ENCODE peak calls at places on chromosomes 6 and 20, in five cellular contexts. One of them, this sample, is unnamed.

GRCh38 chr6:57013501-57013900 is 33.0 kb upstream of the KIAA1586 start:
- DNase-seq in AML-193: no peak
- DNase-seq in LoVo: peak
- DNase-seq in heart right ventricle: no peak
- DNase-seq in RPMI7951: peak
- DNase-seq in this sample: peak

GRCh38 chr6:55643868-55644267 is 64.9 kb upstream of the HMGCLL1 start:
- DNase-seq in heart right ventricle: no peak
- DNase-seq in LoVo: no peak
- DNase-seq in RPMI7951: no peak
- DNase-seq in AML-193: no peak
- DNase-seq in this sample: peak

GRCh38 chr20:49386848-49387605 is 95.4 kb downstream of the KCNB1 start:
- DNase-seq in AML-193: no peak
- DNase-seq in RPMI7951: no peak
- DNase-seq in heart right ventricle: no peak
- DNase-seq in LoVo: no peak
- DNase-seq in this sample: no peak

GRCh38 chr6:148441454-148441911 is 98.8 kb downstream of the SASH1 start:
- DNase-seq in RPMI7951: peak
- DNase-seq in LoVo: peak
- DNase-seq in AML-193: no peak
- DNase-seq in heart right ventricle: no peak
- DNase-seq in this sample: peak

GRCh38 chr6:89661559-89661958 is 23.0 kb upstream of the LYRM2 start:
- DNase-seq in LoVo: no peak
- DNase-seq in AML-193: no peak
- DNase-seq in heart right ventricle: no peak
- DNase-seq in RPMI7951: no peak
- DNase-seq in this sample: no peak

GRCh38 chr20:53003420-53003819 is 31.3 kb downstream of the TSHZ2 start:
- DNase-seq in AML-193: no peak
- DNase-seq in LoVo: no peak
- DNase-seq in heart right ventricle: no peak
- DNase-seq in RPMI7951: no peak
- DNase-seq in this sample: no peak

GRCh38 chr20:37353285-37353849 is 7.4 kb downstream of the SRC start:
- DNase-seq in heart right ventricle: no peak
- DNase-seq in LoVo: no peak
- DNase-seq in AML-193: no peak
- DNase-seq in RPMI7951: no peak
- DNase-seq in this sample: no peak

GRCh38 chr6:142900467-142900961 is 44.5 kb downstream of the HIVEP2 start:
- DNase-seq in heart right ventricle: no peak
- DNase-seq in AML-193: no peak
- DNase-seq in RPMI7951: peak
- DNase-seq in LoVo: no peak
- DNase-seq in this sample: no peak

GRCh38 chr20:45867811-45868176 is 10.4 kb downstream of the ZSWIM3 start:
- DNase-seq in LoVo: peak
- DNase-seq in RPMI7951: peak
- DNase-seq in AML-193: no peak
- DNase-seq in heart right ventricle: no peak
- DNase-seq in this sample: no peak

GRCh38 chr20:58888521-58889333 is 36.2 kb downstream of the GNAS start:
- DNase-seq in RPMI7951: no peak
- DNase-seq in heart right ventricle: peak
- DNase-seq in AML-193: no peak
- DNase-seq in LoVo: no peak
- DNase-seq in this sample: peak

GRCh38 chr20:34472246-34472925 is 43.8 kb upstream of the DYNLRB1 start:
- DNase-seq in LoVo: peak
- DNase-seq in AML-193: no peak
- DNase-seq in RPMI7951: peak
- DNase-seq in heart right ventricle: no peak
- DNase-seq in this sample: peak

GRCh38 chr6:27312146-27312949 is at the start of gene POM121L2:
- DNase-seq in RPMI7951: peak
- DNase-seq in AML-193: peak
- DNase-seq in LoVo: peak
- DNase-seq in heart right ventricle: peak
- DNase-seq in this sample: peak

GRCh38 chr20:19566226-19566960 is 191.7 kb upstream of the RIN2 start:
- DNase-seq in RPMI7951: peak
- DNase-seq in AML-193: no peak
- DNase-seq in LoVo: no peak
- DNase-seq in heart right ventricle: no peak
- DNase-seq in this sample: peak

GRCh38 chr6:13733178-13733851 is 21.7 kb upstream of the RANBP9 start:
- DNase-seq in AML-193: no peak
- DNase-seq in heart right ventricle: peak
- DNase-seq in RPMI7951: peak
- DNase-seq in LoVo: no peak
- DNase-seq in this sample: no peak

GRCh38 chr6:79546186-79546585 is 9.0 kb upstream of the LCA5 start:
- DNase-seq in LoVo: no peak
- DNase-seq in heart right ventricle: no peak
- DNase-seq in RPMI7951: no peak
- DNase-seq in AML-193: no peak
- DNase-seq in this sample: no peak

GRCh38 chr20:8255945-8256632 is 124.0 kb downstream of the PLCB1 start:
- DNase-seq in LoVo: no peak
- DNase-seq in RPMI7951: peak
- DNase-seq in heart right ventricle: no peak
- DNase-seq in AML-193: no peak
- DNase-seq in this sample: no peak

GRCh38 chr20:5863040-5863811 is 87.1 kb downstream of the TRMT6 start:
- DNase-seq in RPMI7951: peak
- DNase-seq in heart right ventricle: peak
- DNase-seq in AML-193: peak
- DNase-seq in LoVo: no peak
- DNase-seq in this sample: no peak

GRCh38 chr6:85047818-85048217 is 283.4 kb upstream of the TBX18 start:
- DNase-seq in RPMI7951: no peak
- DNase-seq in AML-193: no peak
- DNase-seq in heart right ventricle: no peak
- DNase-seq in LoVo: no peak
- DNase-seq in this sample: no peak

GRCh38 chr6:107079429-107079828 is 35.9 kb downstream of the BEND3 start:
- DNase-seq in AML-193: no peak
- DNase-seq in LoVo: no peak
- DNase-seq in RPMI7951: peak
- DNase-seq in heart right ventricle: no peak
- DNase-seq in this sample: peak

GRCh38 chr6:25192562-25192961 is 86.6 kb upstream of the CARMIL1 start:
- DNase-seq in LoVo: no peak
- DNase-seq in AML-193: no peak
- DNase-seq in heart right ventricle: no peak
- DNase-seq in RPMI7951: peak
- DNase-seq in this sample: no peak

GRCh38 chr6:169933839-169934698 is 182.6 kb downstream of the ERMARD start:
- DNase-seq in AML-193: no peak
- DNase-seq in RPMI7951: peak
- DNase-seq in LoVo: no peak
- DNase-seq in heart right ventricle: peak
- DNase-seq in this sample: no peak

GRCh38 chr6:136920216-136920857 is 1.8 kb upstream of the SLC35D3 start:
- DNase-seq in LoVo: no peak
- DNase-seq in AML-193: no peak
- DNase-seq in RPMI7951: no peak
- DNase-seq in heart right ventricle: no peak
- DNase-seq in this sample: no peak

GRCh38 chr6:3408665-3409064 is 48.2 kb downstream of the SLC22A23 start:
- DNase-seq in RPMI7951: peak
- DNase-seq in AML-193: no peak
- DNase-seq in heart right ventricle: no peak
- DNase-seq in LoVo: no peak
- DNase-seq in this sample: no peak

GRCh38 chr6:28413681-28414080 is 14.1 kb upstream of the ZSCAN12 start:
- DNase-seq in AML-193: no peak
- DNase-seq in heart right ventricle: no peak
- DNase-seq in LoVo: no peak
- DNase-seq in RPMI7951: no peak
- DNase-seq in this sample: no peak

GRCh38 chr6:90274481-90275030 is 22.1 kb downstream of the BACH2 start:
- DNase-seq in LoVo: no peak
- DNase-seq in heart right ventricle: no peak
- DNase-seq in AML-193: no peak
- DNase-seq in RPMI7951: no peak
- DNase-seq in this sample: no peak

GRCh38 chr6:9606435-9607134 is 808.3 kb downstream of the TFAP2A start:
- DNase-seq in AML-193: no peak
- DNase-seq in RPMI7951: no peak
- DNase-seq in LoVo: no peak
- DNase-seq in heart right ventricle: no peak
- DNase-seq in this sample: no peak

GRCh38 chr20:33304046-33304445 is 21.0 kb downstream of the BPIFB1 start:
- DNase-seq in RPMI7951: no peak
- DNase-seq in AML-193: no peak
- DNase-seq in heart right ventricle: no peak
- DNase-seq in LoVo: no peak
- DNase-seq in this sample: no peak

This sample was measured in OCI-M1.